ENCODE peak calls at places on chromosomes 6 and 20, in four cellular contexts. One of them, this sample, is unnamed.

GRCh38 chr20:1870792-1871550 is 24.2 kb upstream of the SIRPA start:
- DNase-seq in right lobe of liver: no peak
- DNase-seq in RPMI7951: no peak
- DNase-seq in hippocampal formation: no peak
- DNase-seq in this sample: no peak

GRCh38 chr20:60087563-60088105 is 129.4 kb downstream of the CDH26 start:
- DNase-seq in right lobe of liver: no peak
- DNase-seq in hippocampal formation: no peak
- DNase-seq in RPMI7951: no peak
- DNase-seq in this sample: peak; percentile 38

GRCh38 chr6:41373919-41374617 is 38.7 kb downstream of the NCR2 start:
- DNase-seq in hippocampal formation: no peak
- DNase-seq in right lobe of liver: no peak
- DNase-seq in RPMI7951: no peak
- DNase-seq in this sample: no peak

GRCh38 chr6:1770435-1770843 is 160.7 kb downstream of the FOXC1 start:
- DNase-seq in right lobe of liver: no peak
- DNase-seq in RPMI7951: peak; percentile 58
- DNase-seq in hippocampal formation: no peak
- DNase-seq in this sample: no peak

GRCh38 chr20:63501818-63502670 is 3.2 kb upstream of the EEF1A2 start:
- DNase-seq in hippocampal formation: no peak
- DNase-seq in right lobe of liver: no peak
- DNase-seq in RPMI7951: no peak
- DNase-seq in this sample: peak; percentile 56

GRCh38 chr6:117615981-117616961 is 14.0 kb upstream of the GOPC start:
- DNase-seq in hippocampal formation: no peak
- DNase-seq in right lobe of liver: no peak
- DNase-seq in RPMI7951: peak; percentile 91
- DNase-seq in this sample: peak; percentile 96

GRCh38 chr6:3643921-3644320 is 107.6 kb downstream of the PXDC1 start:
- DNase-seq in hippocampal formation: no peak
- DNase-seq in RPMI7951: no peak
- DNase-seq in right lobe of liver: no peak
- DNase-seq in this sample: no peak

GRCh38 chr6:36808634-36809033 is 30.6 kb downstream of the CPNE5 start:
- DNase-seq in hippocampal formation: no peak
- DNase-seq in right lobe of liver: no peak
- DNase-seq in RPMI7951: no peak
- DNase-seq in this sample: no peak

GRCh38 chr20:610130-611046 is at the start of gene TCF15:
- DNase-seq in right lobe of liver: peak; percentile 42
- DNase-seq in hippocampal formation: no peak
- DNase-seq in RPMI7951: peak; percentile 43
- DNase-seq in this sample: peak; percentile 69

GRCh38 chr20:36728986-36729385 is 16.9 kb downstream of the NDRG3 start:
- DNase-seq in RPMI7951: no peak
- DNase-seq in hippocampal formation: no peak
- DNase-seq in right lobe of liver: no peak
- DNase-seq in this sample: peak; percentile 64

GRCh38 chr6:3749390-3749978 is 2.0 kb downstream of the PXDC1 start:
- DNase-seq in RPMI7951: no peak
- DNase-seq in right lobe of liver: peak; percentile 84
- DNase-seq in hippocampal formation: no peak
- DNase-seq in this sample: peak; percentile 78

GRCh38 chr20:23143098-23143497 is 57.0 kb upstream of the CD93 start:
- DNase-seq in right lobe of liver: peak; percentile 40
- DNase-seq in RPMI7951: peak; percentile 95
- DNase-seq in hippocampal formation: no peak
- DNase-seq in this sample: no peak

GRCh38 chr6:41462980-41463930 is 82.9 kb upstream of the FOXP4 start:
- DNase-seq in hippocampal formation: peak; percentile 4
- DNase-seq in right lobe of liver: peak; percentile 74
- DNase-seq in RPMI7951: peak; percentile 73
- DNase-seq in this sample: peak; percentile 81

GRCh38 chr6:15531973-15532372 is 130.9 kb downstream of the DTNBP1 start:
- DNase-seq in RPMI7951: no peak
- DNase-seq in hippocampal formation: no peak
- DNase-seq in right lobe of liver: no peak
- DNase-seq in this sample: peak; percentile 50

GRCh38 chr6:27096834-27097511 is 150.5 kb upstream of the PRSS16 start:
- DNase-seq in RPMI7951: peak; percentile 65
- DNase-seq in right lobe of liver: peak; percentile 49
- DNase-seq in hippocampal formation: no peak
- DNase-seq in this sample: peak; percentile 69

GRCh38 chr20:50744143-50744792 is 12.9 kb downstream of the PARD6B start:
- DNase-seq in right lobe of liver: peak; percentile 60
- DNase-seq in RPMI7951: peak; percentile 99
- DNase-seq in hippocampal formation: peak; percentile 49
- DNase-seq in this sample: peak; percentile 98

GRCh38 chr6:22041797-22042489 is 254.9 kb downstream of the PRL start:
- DNase-seq in hippocampal formation: no peak
- DNase-seq in RPMI7951: peak; percentile 41
- DNase-seq in right lobe of liver: no peak
- DNase-seq in this sample: no peak

GRCh38 chr6:165636415-165637048 is 26.5 kb downstream of the PDE10A start:
- DNase-seq in hippocampal formation: no peak
- DNase-seq in right lobe of liver: no peak
- DNase-seq in RPMI7951: peak; percentile 44
- DNase-seq in this sample: no peak

GRCh38 chr6:82057846-82058554 is 189.5 kb downstream of the IBTK start:
- DNase-seq in right lobe of liver: no peak
- DNase-seq in RPMI7951: peak; percentile 74
- DNase-seq in hippocampal formation: peak; percentile 12
- DNase-seq in this sample: no peak

GRCh38 chr20:38131588-38132121 is 33.4 kb downstream of the TGM2 start:
- DNase-seq in RPMI7951: peak; percentile 94
- DNase-seq in hippocampal formation: no peak
- DNase-seq in right lobe of liver: no peak
- DNase-seq in this sample: peak; percentile 94

GRCh38 chr6:168420706-168421105 is 20.3 kb upstream of the SMOC2 start:
- DNase-seq in right lobe of liver: no peak
- DNase-seq in RPMI7951: no peak
- DNase-seq in hippocampal formation: no peak
- DNase-seq in this sample: no peak

GRCh38 chr6:161417712-161418457 is 144.0 kb upstream of the AGPAT4 start:
- DNase-seq in right lobe of liver: no peak
- DNase-seq in RPMI7951: peak; percentile 96
- DNase-seq in hippocampal formation: no peak
- DNase-seq in this sample: peak; percentile 94

GRCh38 chr6:106747139-106747538 is 117.8 kb downstream of the QRSL1 start:
- DNase-seq in hippocampal formation: no peak
- DNase-seq in RPMI7951: no peak
- DNase-seq in right lobe of liver: no peak
- DNase-seq in this sample: no peak

GRCh38 chr6:155936127-155936526 is 480.5 kb upstream of the NOX3 start:
- DNase-seq in hippocampal formation: no peak
- DNase-seq in RPMI7951: no peak
- DNase-seq in right lobe of liver: no peak
- DNase-seq in this sample: no peak

GRCh38 chr6:9405369-9405768 is 970.0 kb upstream of the SLC35B3 start:
- DNase-seq in RPMI7951: peak; percentile 79
- DNase-seq in hippocampal formation: no peak
- DNase-seq in right lobe of liver: no peak
- DNase-seq in this sample: no peak

GRCh38 chr6:28747631-28748157 is 176.1 kb downstream of the TRIM27 start:
- DNase-seq in hippocampal formation: no peak
- DNase-seq in RPMI7951: peak; percentile 57
- DNase-seq in right lobe of liver: no peak
- DNase-seq in this sample: peak; percentile 89

GRCh38 chr6:11650297-11650696 is 112.7 kb downstream of the TMEM170B start:
- DNase-seq in RPMI7951: peak; percentile 58
- DNase-seq in right lobe of liver: peak; percentile 47
- DNase-seq in hippocampal formation: no peak
- DNase-seq in this sample: peak; percentile 97

GRCh38 chr6:22392711-22393110 is 95.9 kb upstream of the PRL start:
- DNase-seq in right lobe of liver: no peak
- DNase-seq in RPMI7951: no peak
- DNase-seq in hippocampal formation: no peak
- DNase-seq in this sample: no peak

This sample was measured in islet precursor cell.